ENCODE peak calls at places on chromosomes 5 and 9, in five cellular contexts. F is AG08395, N is NAMALWA, D is frontal cortex, Y is NCI-H460. Z is an unnamed sample.

GRCh38 chr5:7638456-7638855 is 212.5 kb downstream of the CFAP90 start:
- DNase-seq in Y (no peak), F (no peak), N (no peak), D (no peak), Z (no peak)

GRCh38 chr9:2963307-2963706 is 119.4 kb upstream of the PUM3 start:
- DNase-seq in D (no peak), Y (no peak), N (no peak), F (no peak), Z (no peak)

GRCh38 chr5:57783693-57784092 is 301.1 kb upstream of the ACTBL2 start:
- DNase-seq in Y (no peak), N (no peak), F (peak), D (no peak), Z (no peak)

GRCh38 chr9:95570150-95570549 is 53.4 kb upstream of the PTCH1 start:
- DNase-seq in F (peak), D (no peak), N (no peak), Y (no peak), Z (no peak)

GRCh38 chr9:112348257-112348992 is 15.0 kb upstream of the PTBP3 start:
- DNase-seq in D (no peak), Y (peak), N (peak), F (peak), Z (peak)

GRCh38 chr9:128027166-128027539 is 40.0 kb downstream of the NAIF1 start:
- DNase-seq in Y (no peak), N (no peak), D (no peak), F (no peak), Z (no peak)

GRCh38 chr5:116668361-116668760 is 93.7 kb upstream of the SEMA6A start:
- DNase-seq in N (no peak), D (no peak), Y (no peak), F (no peak), Z (no peak)

GRCh38 chr5:42772265-42772993 is 15.8 kb downstream of the CCDC152 start:
- DNase-seq in F (no peak), Y (no peak), D (no peak), N (no peak), Z (no peak)

GRCh38 chr5:98401645-98402044 is 371.8 kb upstream of the RGMB start:
- DNase-seq in F (peak), D (no peak), Y (no peak), N (no peak), Z (no peak)

GRCh38 chr5:108638021-108638420 is 109.7 kb upstream of the FER start:
- DNase-seq in F (no peak), N (no peak), Y (no peak), D (no peak), Z (no peak)

GRCh38 chr9:133949486-133950061 is 42.5 kb downstream of the VAV2 start:
- DNase-seq in D (no peak), F (no peak), N (no peak), Y (no peak), Z (no peak)

GRCh38 chr5:145157841-145158240 is 677.3 kb downstream of the PRELID2 start:
- DNase-seq in F (no peak), Y (no peak), N (no peak), D (no peak), Z (no peak)

GRCh38 chr5:89236900-89237299 is 353.9 kb upstream of the MEF2C start:
- DNase-seq in D (no peak), N (no peak), Y (no peak), F (no peak), Z (no peak)

GRCh38 chr5:139676951-139677367 is 28.8 kb downstream of the CXXC5 start:
- DNase-seq in F (no peak), Y (no peak), N (no peak), D (peak), Z (no peak)

GRCh38 chr5:110442856-110443255 is 283.6 kb downstream of the TMEM232 start:
- DNase-seq in D (no peak), Y (no peak), F (no peak), N (no peak), Z (no peak)

GRCh38 chr9:4741365-4742031 is 496 bp upstream of the AK3 start:
- DNase-seq in F (peak), D (peak), N (no peak), Y (no peak), Z (peak)

GRCh38 chr9:116137010-116137409 is 16.6 kb upstream of the PAPPA start:
- DNase-seq in N (no peak), Y (no peak), F (no peak), D (no peak), Z (no peak)

GRCh38 chr5:102901821-102902448 is 146.8 kb downstream of the PAM start:
- DNase-seq in N (no peak), F (no peak), Y (no peak), D (no peak), Z (no peak)

GRCh38 chr9:99433555-99433954 is 211.5 kb downstream of the SEC61B start:
- DNase-seq in N (no peak), Y (peak), F (peak), D (no peak), Z (no peak)

GRCh38 chr5:149141957-149142851 is 911 bp downstream of the ABLIM3 start:
- DNase-seq in Y (no peak), N (no peak), F (peak), D (peak), Z (peak)

GRCh38 chr5:50667079-50667652 is 729 bp downstream of the PARP8 start:
- DNase-seq in D (no peak), N (peak), F (no peak), Y (peak), Z (peak)

GRCh38 chr9:107483666-107484065 is 5.9 kb downstream of the KLF4 start:
- DNase-seq in F (no peak), Y (no peak), D (no peak), N (no peak), Z (no peak)

GRCh38 chr5:128714551-128714950 is 176.5 kb upstream of the FBN2 start:
- DNase-seq in D (no peak), N (no peak), F (no peak), Y (no peak), Z (no peak)